ENCODE peak calls at places on chromosomes 3 and 15, in six cellular contexts. K, N, A, E, X and Y are unnamed samples.
A peak's percentile ranks its signal among the peaks of the same experiment; 100 is the strongest.

GRCh38 chr3:50237133-50237651 is 1.2 kb downstream of the GNAI2 start:
- DNase-seq in E (peak; percentile 83), K (peak; percentile 58), N (peak; percentile 51), A (no peak), X (no peak), Y (no peak)

GRCh38 chr15:48785195-48785594 is 25.7 kb downstream of the CEP152 start:
- DNase-seq in K (no peak), N (no peak), E (no peak), A (no peak), X (no peak), Y (no peak)

GRCh38 chr3:111723293-111723963 is 128.3 kb upstream of the ZBED2 start:
- DNase-seq in X (no peak), A (peak; percentile 73), N (no peak), K (no peak), E (no peak), Y (no peak)

GRCh38 chr3:20060924-20061323 is 20.7 kb downstream of the KAT2B start:
- DNase-seq in X (no peak), A (no peak), E (no peak), N (peak; percentile 81), K (no peak), Y (no peak)

GRCh38 chr3:23389089-23389488 is 186.0 kb downstream of the UBE2E2 start:
- DNase-seq in X (no peak), E (no peak), N (no peak), K (no peak), A (no peak), Y (no peak)

GRCh38 chr15:101489236-101489632 is 273 bp downstream of the PCSK6 start:
- DNase-seq in N (no peak), E (no peak), A (no peak), X (peak; percentile 52), K (peak; percentile 73), Y (no peak)

GRCh38 chr3:184604039-184604955 is 42.7 kb downstream of the EPHB3 start:
- DNase-seq in K (no peak), A (no peak), E (no peak), X (peak; percentile 77), N (no peak), Y (peak; percentile 15)

GRCh38 chr3:73052857-73053256 is 8.6 kb upstream of the EBLN2 start:
- DNase-seq in N (no peak), E (no peak), A (no peak), K (peak; percentile 21), X (no peak), Y (no peak)

GRCh38 chr3:186247821-186248814 is 113.9 kb downstream of the DGKG start:
- DNase-seq in E (no peak), A (no peak), X (no peak), K (no peak), N (no peak), Y (no peak)

GRCh38 chr3:24264748-24265158 is 229.9 kb downstream of the THRB start:
- DNase-seq in N (peak; percentile 4), K (peak; percentile 50), A (no peak), X (no peak), E (no peak), Y (no peak)

GRCh38 chr15:38252481-38253311 is at the start of gene SPRED1:
- DNase-seq in X (peak; percentile 79), N (no peak), K (peak; percentile 81), E (peak; percentile 87), A (no peak), Y (peak; percentile 39)

GRCh38 chr3:106850429-106850828 is 526.8 kb upstream of the CCDC54 start:
- DNase-seq in X (no peak), N (no peak), K (no peak), E (no peak), A (no peak), Y (no peak)

GRCh38 chr3:194119831-194120230 is 16.1 kb upstream of the HES1 start:
- DNase-seq in E (no peak), A (no peak), N (no peak), K (no peak), X (no peak), Y (no peak)

GRCh38 chr15:40999190-40999589 is 45.9 kb downstream of the CHAC1 start:
- DNase-seq in E (no peak), A (no peak), X (no peak), N (no peak), K (no peak), Y (no peak)

GRCh38 chr3:73556520-73557371 is 68.0 kb downstream of the PDZRN3 start:
- DNase-seq in E (no peak), X (no peak), K (no peak), A (no peak), N (no peak), Y (no peak)

GRCh38 chr3:121096968-121097367 is 189.0 kb downstream of the STXBP5L start:
- DNase-seq in K (no peak), X (no peak), E (no peak), A (no peak), N (no peak), Y (no peak)

GRCh38 chr3:50611464-50612233 is at the start of gene CISH:
- DNase-seq in K (peak; percentile 98), A (no peak), E (peak; percentile 98), X (peak; percentile 97), N (peak; percentile 100), Y (peak; percentile 85)

GRCh38 chr3:37601832-37602231 is 259.8 kb upstream of the CTDSPL start:
- DNase-seq in K (no peak), E (no peak), N (no peak), X (no peak), A (no peak), Y (no peak)

GRCh38 chr15:67067930-67068542 is 2.6 kb downstream of the SMAD3 start:
- DNase-seq in N (no peak), E (no peak), X (no peak), A (no peak), K (no peak), Y (no peak)

GRCh38 chr3:136929984-136930671 is 27.7 kb upstream of the IL20RB start:
- DNase-seq in A (no peak), X (peak; percentile 55), K (peak; percentile 35), N (no peak), E (no peak), Y (no peak)

GRCh38 chr3:24688446-24689148 is 193.9 kb upstream of the THRB start:
- DNase-seq in X (no peak), E (no peak), N (no peak), K (peak; percentile 61), A (no peak), Y (no peak)

GRCh38 chr15:32878342-32878741 is 160.5 kb downstream of the GREM1 start:
- DNase-seq in N (no peak), X (no peak), A (no peak), E (no peak), K (no peak), Y (no peak)

GRCh38 chr3:129045675-129046036 is 14.9 kb upstream of the GP9 start:
- DNase-seq in A (no peak), K (no peak), E (no peak), N (peak; percentile 36), X (no peak), Y (peak; percentile 46)

GRCh38 chr3:150370982-150371381 is 37.1 kb upstream of the TSC22D2 start:
- DNase-seq in N (no peak), X (no peak), A (no peak), K (no peak), E (no peak), Y (no peak)

GRCh38 chr3:195171093-195171873 is 99.7 kb downstream of the XXYLT1 start:
- DNase-seq in A (no peak), X (no peak), E (no peak), K (no peak), N (no peak), Y (no peak)

GRCh38 chr3:48830660-48831190 is 16.9 kb downstream of the PRKAR2A start:
- DNase-seq in X (no peak), A (no peak), E (no peak), N (no peak), K (no peak), Y (no peak)

GRCh38 chr3:78940128-78940527 is 827.7 kb downstream of the ROBO1 start:
- DNase-seq in N (no peak), X (no peak), A (no peak), K (no peak), E (no peak), Y (no peak)

GRCh38 chr3:148643389-148643840 is 54.3 kb upstream of the AGTR1 start:
- DNase-seq in N (no peak), A (no peak), E (no peak), X (no peak), K (no peak), Y (no peak)

GRCh38 chr3:133874344-133874743 is 21.3 kb downstream of the RAB6B start:
- DNase-seq in K (no peak), A (no peak), E (no peak), X (no peak), N (no peak), Y (no peak)

GRCh38 chr15:38042707-38043445 is 108.4 kb downstream of the TMCO5A start:
- DNase-seq in X (peak; percentile 52), A (no peak), N (no peak), E (peak; percentile 50), K (no peak), Y (no peak)

GRCh38 chr3:127131625-127132170 is 61.2 kb upstream of the PRR23E start:
- DNase-seq in N (no peak), A (no peak), X (no peak), E (no peak), K (no peak), Y (no peak)

GRCh38 chr3:188468672-188469071 is 314.7 kb downstream of the LPP start:
- DNase-seq in A (no peak), X (no peak), K (no peak), N (no peak), E (no peak), Y (no peak)

GRCh38 chr3:40985195-40985594 is 214.1 kb upstream of the CTNNB1 start:
- DNase-seq in N (no peak), K (peak; percentile 55), E (no peak), X (no peak), A (no peak), Y (no peak)

GRCh38 chr3:51930439-51930838 is 11.3 kb downstream of the RRP9 start:
- DNase-seq in K (no peak), E (no peak), X (no peak), A (no peak), N (no peak), Y (no peak)

GRCh38 chr3:15159501-15160136 is 46.4 kb upstream of the CAPN7 start:
- DNase-seq in X (no peak), N (no peak), K (no peak), A (no peak), E (no peak), Y (no peak)

GRCh38 chr15:50996641-50997040 is 88.2 kb downstream of the AP4E1 start:
- DNase-seq in A (no peak), X (no peak), N (no peak), E (no peak), K (no peak), Y (no peak)

GRCh38 chr15:25693321-25694237 is 169.5 kb downstream of the ATP10A start:
- DNase-seq in N (peak; percentile 8), A (no peak), K (peak; percentile 52), X (no peak), E (no peak), Y (no peak)

GRCh38 chr3:31895471-31895870 is 85.6 kb downstream of the OSBPL10 start:
- DNase-seq in X (no peak), K (no peak), E (no peak), N (no peak), A (no peak), Y (no peak)